ENCODE peak calls at places on chromosomes 5 and 9, in eight cellular contexts. S, J, G, E, X, Z, V and B are unnamed samples.

GRCh38 chr9:116286287-116286686 is 132.7 kb downstream of the PAPPA start:
- DNase-seq in S (no peak), J (no peak), G (no peak), E (no peak), X (no peak), Z (peak; percentile 88), V (no peak), B (no peak)

GRCh38 chr5:139851558-139851957 is 56.0 kb downstream of the PSD2 start:
- DNase-seq in S (no peak), J (no peak), G (peak; percentile 69), E (no peak), X (peak; percentile 20), Z (no peak), V (no peak), B (no peak)

GRCh38 chr5:58497956-58498942 is 7.0 kb downstream of the GAPT start:
- DNase-seq in S (no peak), J (no peak), G (no peak), E (no peak), X (no peak), Z (no peak), V (peak; percentile 53), B (no peak)

GRCh38 chr5:52685621-52686370 is 101.9 kb upstream of the ITGA1 start:
- DNase-seq in S (no peak), J (no peak), G (no peak), E (no peak), X (no peak), Z (no peak), V (no peak), B (no peak)

GRCh38 chr5:9045946-9046345 is 499.9 kb downstream of the SEMA5A start:
- DNase-seq in S (no peak), J (no peak), G (no peak), E (no peak), X (no peak), Z (no peak), V (no peak), B (no peak)

GRCh38 chr5:154948313-154948712 is 7.4 kb downstream of the MRPL22 start:
- DNase-seq in S (no peak), J (no peak), G (no peak), E (no peak), X (no peak), Z (no peak), V (no peak), B (no peak)

GRCh38 chr9:89441655-89441970 is 56.3 kb downstream of the SEMA4D start:
- DNase-seq in S (peak; percentile 42), J (no peak), G (no peak), E (no peak), X (no peak), Z (no peak), V (no peak), B (no peak)

GRCh38 chr5:170408189-170408588 is 19.0 kb upstream of the KCNMB1 start:
- DNase-seq in S (no peak), J (no peak), G (no peak), E (no peak), X (no peak), Z (no peak), V (no peak), B (no peak)

GRCh38 chr5:148949871-148950863 is 112.7 kb downstream of the SH3TC2 start:
- DNase-seq in S (no peak), J (no peak), G (no peak), E (no peak), X (peak; percentile 96), Z (no peak), V (no peak), B (no peak)

GRCh38 chr5:107636555-107636954 is 34.2 kb downstream of the EFNA5 start:
- DNase-seq in S (no peak), J (no peak), G (no peak), E (no peak), X (no peak), Z (no peak), V (no peak), B (no peak)

GRCh38 chr5:7805379-7805778 is 45.6 kb downstream of the CFAP90 start:
- DNase-seq in S (no peak), J (no peak), G (no peak), E (no peak), X (no peak), Z (no peak), V (no peak), B (no peak)